ENCODE peak calls at places on chromosomes 2 and 18, in five cellular contexts. K is cardiac muscle cell, F is tibial nerve, L is pancreas, H is uterus. V is an unnamed sample. For H3K4me1 and H3K9me3, the result is how much of the 10 kb centered on the place peaks cover.

GRCh38 chr2:172698041-172698863 is 37.4 kb upstream of the RAPGEF4 start:
- DNase-seq in K (peak), F (no peak), L (no peak), H (no peak), V (peak)

GRCh38 chr2:189954989-189955388 is 107.5 kb downstream of the MSTN start:
- DNase-seq in K (no peak), F (no peak), L (no peak), H (no peak), V (no peak)

GRCh38 chr2:48134704-48135103 is 228.4 kb upstream of the FBXO11 start:
- DNase-seq in K (no peak), F (no peak), L (no peak), H (no peak), V (no peak)

GRCh38 chr18:73908323-73908722 is 239.3 kb downstream of the FBXO15 start:
- DNase-seq in K (peak), F (no peak), L (no peak), H (no peak), V (no peak)

GRCh38 chr18:34493099-34493544 is 217.0 kb upstream of the DTNA start:
- DNase-seq in K (peak), F (peak), L (peak), H (peak), V (peak)

GRCh38 chr2:43210467-43211303 is 15.7 kb downstream of the ZFP36L2 start:
- DNase-seq in K (peak), F (peak), L (peak), H (peak), V (peak)

GRCh38 chr18:62682396-62682795 is 32.9 kb upstream of the PHLPP1 start:
- DNase-seq in K (no peak), F (no peak), L (no peak), H (no peak), V (no peak)

GRCh38 chr2:10515887-10516286 is 67.8 kb upstream of the ODC1 start:
- DNase-seq in K (no peak), F (no peak), L (no peak), H (no peak), V (no peak)

GRCh38 chr18:23585007-23585871 is 1.1 kb downstream of the NPC1 start:
- DNase-seq in K (peak), F (no peak), L (no peak), H (peak), V (no peak)

GRCh38 chr2:46846454-46846990 is 69.1 kb downstream of the MCFD2 start:
- DNase-seq in K (peak), F (no peak), L (no peak), H (no peak), V (no peak)

GRCh38 chr2:50345691-50346090 is 686.2 kb downstream of the NRXN1 start:
- DNase-seq in K (no peak), F (no peak), L (no peak), H (no peak), V (no peak)

GRCh38 chr2:118878531-118879149 is 31.2 kb upstream of the EN1 start:
- DNase-seq in K (no peak), F (no peak), L (no peak), H (no peak), V (no peak)

GRCh38 chr2:65397122-65397521 is 35.3 kb downstream of the SPRED2 start:
- DNase-seq in K (peak), F (no peak), L (no peak), H (no peak), V (no peak)

GRCh38 chr18:34531110-34531509 is 179.0 kb upstream of the DTNA start:
- DNase-seq in K (no peak), F (no peak), L (no peak), H (no peak), V (no peak)

GRCh38 chr2:24174851-24175277 is at the start of gene FAM228A:
- DNase-seq in K (peak), F (no peak), L (no peak), H (no peak), V (no peak)

GRCh38 chr2:85988210-85988913 is 99.6 kb upstream of the ST3GAL5 start:
- DNase-seq in K (no peak), F (no peak), L (no peak), H (peak), V (peak)

GRCh38 chr2:200618590-200619021 is 32.8 kb downstream of the AOX1 start:
- DNase-seq in K (peak), F (no peak), L (no peak), H (no peak), V (no peak)

GRCh38 chr2:21779786-21780185 is 656.0 kb downstream of the TDRD15 start:
- DNase-seq in K (no peak), F (no peak), L (no peak), H (no peak), V (no peak)

GRCh38 chr2:164841719-164842623 is at the start of gene COBLL1:
- DNase-seq in K (peak), F (peak), L (peak), H (peak), V (peak)

GRCh38 chr2:137706786-137707613 is 257.3 kb upstream of the HNMT start:
- DNase-seq in K (no peak), F (no peak), L (peak), H (no peak), V (peak)

GRCh38 chr18:76981388-76981968 is 151.1 kb downstream of the MBP start:
- DNase-seq in K (no peak), F (no peak), L (peak), H (no peak), V (peak)

GRCh38 chr18:42030586-42031182 is 75.7 kb downstream of the PIK3C3 start:
- DNase-seq in K (peak), F (no peak), L (no peak), H (no peak), V (peak)

GRCh38 chr2:118112771-118113334 is 24.6 kb downstream of the INSIG2 start:
- DNase-seq in K (peak), F (no peak), L (no peak), H (no peak), V (peak)

GRCh38 chr2:164967781-164968228 is 12.5 kb upstream of the SLC38A11 start:
- DNase-seq in K (peak), F (no peak), L (no peak), H (no peak), V (peak)

GRCh38 chr18:2893676-2894075 is 46.9 kb downstream of the EMILIN2 start:
- DNase-seq in K (no peak), F (no peak), L (no peak), H (no peak), V (no peak)

GRCh38 chr2:118371500-118371899 is 283.2 kb downstream of the INSIG2 start:
- DNase-seq in K (peak), F (no peak), L (peak), H (no peak), V (peak)

GRCh38 chr2:241780939-241781569 is 4.4 kb downstream of the GAL3ST2 start:
- DNase-seq in K (no peak), F (no peak), L (no peak), H (no peak), V (no peak)

GRCh38 chr18:55302337-55302833 is 285.6 kb downstream of the TCF4 start:
- DNase-seq in K (no peak), F (no peak), L (no peak), H (no peak), V (no peak)

GRCh38 chr18:29191263-29191662 is 1014.3 kb upstream of the CDH2 start:
- DNase-seq in K (peak), F (no peak), L (no peak), H (no peak), V (no peak)

GRCh38 chr2:69298261-69298660 is 88.8 kb downstream of the GFPT1 start:
- DNase-seq in K (peak), F (no peak), L (no peak), H (no peak), V (peak)

GRCh38 chr18:62536005-62536404 is 13.2 kb downstream of the ZCCHC2 start:
- DNase-seq in K (no peak), F (no peak), L (no peak), H (no peak), V (no peak)

GRCh38 chr2:167191588-167191987 is 303.3 kb downstream of the XIRP2 start:
- DNase-seq in K (no peak), F (no peak), L (no peak), H (no peak), V (no peak)

GRCh38 chr2:46985512-46985911 is 69.9 kb upstream of the MCFD2 start:
- DNase-seq in K (no peak), F (no peak), L (no peak), H (no peak), V (no peak)

GRCh38 chr2:172329404-172330059 is 97.9 kb upstream of the ITGA6 start:
- DNase-seq in K (no peak), F (peak), L (peak), H (peak), V (no peak)

GRCh38 chr2:15069149-15069548 is 436.6 kb downstream of the LRATD1 start:
- DNase-seq in K (no peak), F (no peak), L (no peak), H (no peak), V (no peak)

GRCh38 chr2:43455735-43456642 is 139.8 kb downstream of the THADA start:
- DNase-seq in K (peak), F (no peak), L (no peak), H (no peak), V (peak)

GRCh38 chr2:8761529-8762164 is 75.8 kb downstream of the KIDINS220 start:
- DNase-seq in K (peak), F (no peak), L (no peak), H (no peak), V (peak)

GRCh38 chr2:234304945-234305344 is 191.9 kb downstream of the ARL4C start:
- DNase-seq in K (peak), F (no peak), L (no peak), H (no peak), V (peak)

GRCh38 chr2:363823-364470 is 76.1 kb upstream of the ALKAL2 start:
- DNase-seq in K (no peak), F (no peak), L (no peak), H (no peak), V (no peak)

GRCh38 chr2:365367-366275 is 77.7 kb upstream of the ALKAL2 start:
- DNase-seq in K (no peak), F (no peak), L (no peak), H (no peak), V (no peak)

GRCh38 chr2:360124-360523 is 72.2 kb upstream of the ALKAL2 start:
- DNase-seq in K (no peak), F (no peak), L (no peak), H (no peak), V (no peak)

GRCh38 chr2:366706-367105 is 78.8 kb upstream of the ALKAL2 start:
- DNase-seq in K (no peak), F (no peak), L (no peak), H (no peak), V (no peak)

DNA sequence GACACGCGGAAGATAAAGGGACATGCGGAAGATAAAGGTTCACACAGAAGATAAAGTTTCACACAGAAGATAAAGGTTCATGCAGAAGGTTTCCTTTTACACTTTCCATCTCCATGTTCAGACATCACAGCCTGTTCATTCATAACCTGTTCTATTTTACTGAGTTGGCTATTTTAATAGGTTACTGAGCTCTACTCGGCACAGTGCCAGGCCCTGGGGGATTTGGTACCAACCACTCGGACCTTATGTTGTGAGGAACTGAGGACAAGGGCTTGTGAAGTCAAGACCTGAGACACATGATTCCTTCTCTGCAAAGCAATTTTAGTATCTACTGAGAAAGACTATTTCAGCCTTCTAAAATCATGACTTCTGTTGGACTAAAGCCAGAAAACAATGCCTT is 75.0 kb upstream of the ALKAL2 start:
- DNase-seq in K (no peak), F (no peak), L (peak), H (no peak), V (no peak)
- H3K4me1 ChIP-seq in K (under half), F (under half), L (under half), H (under half), V (under half)

GRCh38 chr18:49717617-49718016 is 95.7 kb downstream of the ACAA2 start:
- DNase-seq in K (no peak), F (no peak), L (no peak), H (no peak), V (no peak)
- H3K9me3 ChIP-seq in K (under half), F (under half), L (under half), H (under half), V (under half)

GRCh38 chr2:28633204-28633603 is 118.4 kb upstream of the PPP1CB start:
- DNase-seq in K (no peak), F (no peak), L (no peak), H (no peak), V (no peak)
- H3K4me1 ChIP-seq in K (under half), F (under half), L (under half), H (under half), V (under half)

GRCh38 chr2:35428548-35428947 is 927.0 kb upstream of the CRIM1 start:
- DNase-seq in K (peak), F (no peak), L (no peak), H (no peak), V (no peak)
- H3K9me3 ChIP-seq in K (under half), F (under half), L (under half), H (under half), V (under half)